ENCODE peak calls at places on chromosome X, in seven cellular contexts. One of them, this sample, is unnamed.

GRCh38 chrX:64975989-64976672 is at the start of gene ZC4H2:
- DNase-seq in AG09309: peak
- DNase-seq in left lung: peak
- DNase-seq in OCI-LY7: peak
- DNase-seq in choroid plexus epithelial cell: peak
- DNase-seq in IMR-90: peak
- DNase-seq in uterus: peak
- DNase-seq in this sample: no peak

GRCh38 chrX:132270699-132271098 is 51.5 kb upstream of the RAP2C start:
- DNase-seq in AG09309: peak
- DNase-seq in left lung: no peak
- DNase-seq in OCI-LY7: no peak
- DNase-seq in choroid plexus epithelial cell: peak
- DNase-seq in IMR-90: peak
- DNase-seq in uterus: peak
- DNase-seq in this sample: no peak

GRCh38 chrX:115233497-115234219 is at the start of gene LRCH2:
- DNase-seq in AG09309: no peak
- DNase-seq in left lung: peak
- DNase-seq in OCI-LY7: no peak
- DNase-seq in choroid plexus epithelial cell: peak
- DNase-seq in IMR-90: peak
- DNase-seq in uterus: peak
- DNase-seq in this sample: no peak

GRCh38 chrX:95484781-95485180 is 1199.9 kb upstream of the DIAPH2 start:
- DNase-seq in AG09309: no peak
- DNase-seq in left lung: no peak
- DNase-seq in OCI-LY7: no peak
- DNase-seq in choroid plexus epithelial cell: no peak
- DNase-seq in IMR-90: no peak
- DNase-seq in uterus: no peak
- DNase-seq in this sample: no peak

GRCh38 chrX:12984629-12985303 is 9.9 kb downstream of the TMSB4X start:
- DNase-seq in AG09309: no peak
- DNase-seq in left lung: no peak
- DNase-seq in OCI-LY7: no peak
- DNase-seq in choroid plexus epithelial cell: peak
- DNase-seq in IMR-90: peak
- DNase-seq in uterus: peak
- DNase-seq in this sample: no peak

GRCh38 chrX:40179333-40179732 is 81.6 kb upstream of the BCOR start:
- DNase-seq in AG09309: no peak
- DNase-seq in left lung: no peak
- DNase-seq in OCI-LY7: no peak
- DNase-seq in choroid plexus epithelial cell: no peak
- DNase-seq in IMR-90: no peak
- DNase-seq in uterus: no peak
- DNase-seq in this sample: no peak

GRCh38 chrX:131746491-131746968 is 202.7 kb downstream of the OR13H1 start:
- DNase-seq in AG09309: no peak
- DNase-seq in left lung: peak
- DNase-seq in OCI-LY7: peak
- DNase-seq in choroid plexus epithelial cell: no peak
- DNase-seq in IMR-90: peak
- DNase-seq in uterus: peak
- DNase-seq in this sample: peak

GRCh38 chrX:74545880-74546279 is 68.5 kb downstream of the RLIM start:
- DNase-seq in AG09309: no peak
- DNase-seq in left lung: no peak
- DNase-seq in OCI-LY7: no peak
- DNase-seq in choroid plexus epithelial cell: no peak
- DNase-seq in IMR-90: no peak
- DNase-seq in uterus: no peak
- DNase-seq in this sample: no peak

GRCh38 chrX:40145001-40145631 is 47.4 kb upstream of the BCOR start:
- DNase-seq in AG09309: no peak
- DNase-seq in left lung: no peak
- DNase-seq in OCI-LY7: no peak
- DNase-seq in choroid plexus epithelial cell: no peak
- DNase-seq in IMR-90: no peak
- DNase-seq in uterus: no peak
- DNase-seq in this sample: no peak

GRCh38 chrX:80430826-80431501 is 10.7 kb downstream of the TENT5D start:
- DNase-seq in AG09309: no peak
- DNase-seq in left lung: no peak
- DNase-seq in OCI-LY7: peak
- DNase-seq in choroid plexus epithelial cell: no peak
- DNase-seq in IMR-90: no peak
- DNase-seq in uterus: no peak
- DNase-seq in this sample: no peak

GRCh38 chrX:106278951-106279350 is 110.8 kb downstream of the PWWP3B start:
- DNase-seq in AG09309: no peak
- DNase-seq in left lung: no peak
- DNase-seq in OCI-LY7: no peak
- DNase-seq in choroid plexus epithelial cell: no peak
- DNase-seq in IMR-90: no peak
- DNase-seq in uterus: no peak
- DNase-seq in this sample: no peak

GRCh38 chrX:152913915-152914314 is 16.0 kb downstream of the ZNF185 start:
- DNase-seq in AG09309: no peak
- DNase-seq in left lung: no peak
- DNase-seq in OCI-LY7: no peak
- DNase-seq in choroid plexus epithelial cell: no peak
- DNase-seq in IMR-90: no peak
- DNase-seq in uterus: no peak
- DNase-seq in this sample: no peak

GRCh38 chrX:13215729-13216128 is 104.1 kb downstream of the ATXN3L start:
- DNase-seq in AG09309: no peak
- DNase-seq in left lung: no peak
- DNase-seq in OCI-LY7: no peak
- DNase-seq in choroid plexus epithelial cell: peak
- DNase-seq in IMR-90: peak
- DNase-seq in uterus: no peak
- DNase-seq in this sample: no peak

GRCh38 chrX:11129546-11129945 is 18.4 kb downstream of the HCCS start:
- DNase-seq in AG09309: no peak
- DNase-seq in left lung: no peak
- DNase-seq in OCI-LY7: no peak
- DNase-seq in choroid plexus epithelial cell: no peak
- DNase-seq in IMR-90: no peak
- DNase-seq in uterus: no peak
- DNase-seq in this sample: no peak

GRCh38 chrX:19674041-19674769 is 158.9 kb upstream of the MAP3K15 start:
- DNase-seq in AG09309: no peak
- DNase-seq in left lung: no peak
- DNase-seq in OCI-LY7: no peak
- DNase-seq in choroid plexus epithelial cell: no peak
- DNase-seq in IMR-90: no peak
- DNase-seq in uterus: no peak
- DNase-seq in this sample: no peak

GRCh38 chrX:1099146-1099770 is 113.2 kb downstream of the CRLF2 start:
- DNase-seq in AG09309: no peak
- DNase-seq in left lung: no peak
- DNase-seq in OCI-LY7: no peak
- DNase-seq in choroid plexus epithelial cell: no peak
- DNase-seq in IMR-90: no peak
- DNase-seq in uterus: no peak
- DNase-seq in this sample: no peak

GRCh38 chrX:1719270-1719669 is 104.4 kb downstream of the ASMT start:
- DNase-seq in AG09309: no peak
- DNase-seq in left lung: no peak
- DNase-seq in OCI-LY7: no peak
- DNase-seq in choroid plexus epithelial cell: no peak
- DNase-seq in IMR-90: no peak
- DNase-seq in uterus: no peak
- DNase-seq in this sample: no peak

GRCh38 chrX:102658551-102658950 is 7.3 kb downstream of the GPRASP1 start:
- DNase-seq in AG09309: no peak
- DNase-seq in left lung: no peak
- DNase-seq in OCI-LY7: no peak
- DNase-seq in choroid plexus epithelial cell: no peak
- DNase-seq in IMR-90: no peak
- DNase-seq in uterus: no peak
- DNase-seq in this sample: no peak

GRCh38 chrX:104104676-104105075 is 7.6 kb upstream of the ZCCHC18 start:
- DNase-seq in AG09309: no peak
- DNase-seq in left lung: no peak
- DNase-seq in OCI-LY7: no peak
- DNase-seq in choroid plexus epithelial cell: no peak
- DNase-seq in IMR-90: no peak
- DNase-seq in uterus: no peak
- DNase-seq in this sample: no peak

GRCh38 chrX:104105330-104105729 is 7.0 kb upstream of the ZCCHC18 start:
- DNase-seq in AG09309: no peak
- DNase-seq in left lung: no peak
- DNase-seq in OCI-LY7: no peak
- DNase-seq in choroid plexus epithelial cell: no peak
- DNase-seq in IMR-90: no peak
- DNase-seq in uterus: no peak
- DNase-seq in this sample: no peak

GRCh38 chrX:104108955-104109354 is 3.4 kb upstream of the ZCCHC18 start:
- DNase-seq in AG09309: no peak
- DNase-seq in left lung: no peak
- DNase-seq in OCI-LY7: no peak
- DNase-seq in choroid plexus epithelial cell: no peak
- DNase-seq in IMR-90: no peak
- DNase-seq in uterus: no peak
- DNase-seq in this sample: no peak

GRCh38 chrX:104105863-104106262 is 6.5 kb upstream of the ZCCHC18 start:
- DNase-seq in AG09309: no peak
- DNase-seq in left lung: no peak
- DNase-seq in OCI-LY7: no peak
- DNase-seq in choroid plexus epithelial cell: no peak
- DNase-seq in IMR-90: no peak
- DNase-seq in uterus: no peak
- DNase-seq in this sample: no peak
- TF ChIP-seq CTCF in AG09309: no peak
- TF ChIP-seq CTCF in left lung: no peak
- TF ChIP-seq CTCF in OCI-LY7: no peak
- TF ChIP-seq CTCF in choroid plexus epithelial cell: no peak
- TF ChIP-seq CTCF in IMR-90: no peak
- TF ChIP-seq CTCF in uterus: no peak
- TF ChIP-seq CTCF in this sample: no peak

GRCh38 chrX:125444659-125445058 is 125.0 kb downstream of the TEX13C start:
- DNase-seq in AG09309: no peak
- DNase-seq in left lung: no peak
- DNase-seq in OCI-LY7: no peak
- DNase-seq in choroid plexus epithelial cell: no peak
- DNase-seq in IMR-90: no peak
- DNase-seq in uterus: no peak
- DNase-seq in this sample: no peak

GRCh38 chrX:125436855-125437254 is 117.2 kb downstream of the TEX13C start:
- DNase-seq in AG09309: no peak
- DNase-seq in left lung: no peak
- DNase-seq in OCI-LY7: peak
- DNase-seq in choroid plexus epithelial cell: peak
- DNase-seq in IMR-90: no peak
- DNase-seq in uterus: no peak
- DNase-seq in this sample: no peak

DNA sequence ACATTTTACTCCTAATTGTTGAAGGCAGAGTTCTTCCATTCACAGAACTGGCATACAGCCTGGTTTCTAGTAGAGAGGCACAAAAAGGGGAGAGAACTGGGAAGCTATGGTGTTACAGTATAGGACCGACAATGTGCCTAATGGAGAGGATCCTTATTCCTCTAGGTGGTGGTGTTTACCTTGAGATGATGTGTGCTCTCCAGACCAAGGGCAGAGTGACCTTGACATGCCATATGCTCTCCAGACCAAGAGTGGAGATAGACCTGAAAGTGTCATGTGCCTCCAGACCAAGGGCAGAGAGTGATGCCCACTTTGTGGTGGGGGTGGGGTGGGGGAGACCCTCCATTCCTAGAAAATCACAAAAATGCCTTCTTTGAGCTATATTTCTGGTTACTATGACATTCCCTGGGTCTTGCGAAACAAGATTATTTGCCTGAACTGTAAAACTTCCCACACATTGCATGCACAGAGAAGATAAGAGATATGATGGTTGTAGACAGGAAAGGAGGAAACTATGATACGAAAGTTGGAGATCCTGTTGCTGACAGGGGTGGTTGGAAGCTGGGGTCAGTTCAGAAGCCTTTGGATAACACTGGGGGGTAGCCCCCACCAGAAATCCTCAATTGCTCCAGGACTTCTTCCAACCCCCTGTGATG is 119.7 kb downstream of the TEX13C start:
- DNase-seq in AG09309: no peak
- DNase-seq in left lung: no peak
- DNase-seq in OCI-LY7: no peak
- DNase-seq in choroid plexus epithelial cell: no peak
- DNase-seq in IMR-90: no peak
- DNase-seq in uterus: no peak
- DNase-seq in this sample: no peak
- TF ChIP-seq CTCF in AG09309: no peak
- TF ChIP-seq CTCF in left lung: no peak
- TF ChIP-seq CTCF in OCI-LY7: no peak
- TF ChIP-seq CTCF in choroid plexus epithelial cell: no peak
- TF ChIP-seq CTCF in IMR-90: no peak
- TF ChIP-seq CTCF in uterus: no peak
- TF ChIP-seq CTCF in this sample: no peak

GRCh38 chrX:118694628-118695027 is 32.8 kb upstream of the IL13RA1 start:
- DNase-seq in AG09309: no peak
- DNase-seq in left lung: no peak
- DNase-seq in OCI-LY7: no peak
- DNase-seq in choroid plexus epithelial cell: peak
- DNase-seq in IMR-90: no peak
- DNase-seq in uterus: no peak
- DNase-seq in this sample: no peak
- TF ChIP-seq CTCF in AG09309: no peak
- TF ChIP-seq CTCF in left lung: no peak
- TF ChIP-seq CTCF in OCI-LY7: no peak
- TF ChIP-seq CTCF in choroid plexus epithelial cell: no peak
- TF ChIP-seq CTCF in IMR-90: no peak
- TF ChIP-seq CTCF in uterus: no peak
- TF ChIP-seq CTCF in this sample: no peak

GRCh38 chrX:17809984-17810383 is 51.1 kb downstream of the RAI2 start:
- DNase-seq in AG09309: no peak
- DNase-seq in left lung: no peak
- DNase-seq in OCI-LY7: no peak
- DNase-seq in choroid plexus epithelial cell: no peak
- DNase-seq in IMR-90: no peak
- DNase-seq in uterus: no peak
- DNase-seq in this sample: no peak

GRCh38 chrX:17813277-17813676 is 47.8 kb downstream of the RAI2 start:
- DNase-seq in AG09309: no peak
- DNase-seq in left lung: no peak
- DNase-seq in OCI-LY7: no peak
- DNase-seq in choroid plexus epithelial cell: no peak
- DNase-seq in IMR-90: no peak
- DNase-seq in uterus: no peak
- DNase-seq in this sample: no peak

GRCh38 chrX:17814059-17814458 is 47.0 kb downstream of the RAI2 start:
- DNase-seq in AG09309: no peak
- DNase-seq in left lung: no peak
- DNase-seq in OCI-LY7: no peak
- DNase-seq in choroid plexus epithelial cell: no peak
- DNase-seq in IMR-90: no peak
- DNase-seq in uterus: no peak
- DNase-seq in this sample: no peak

GRCh38 chrX:17814557-17814956 is 46.5 kb downstream of the RAI2 start:
- DNase-seq in AG09309: no peak
- DNase-seq in left lung: no peak
- DNase-seq in OCI-LY7: no peak
- DNase-seq in choroid plexus epithelial cell: peak
- DNase-seq in IMR-90: peak
- DNase-seq in uterus: no peak
- DNase-seq in this sample: no peak

GRCh38 chrX:17812763-17813162 is 48.3 kb downstream of the RAI2 start:
- DNase-seq in AG09309: no peak
- DNase-seq in left lung: no peak
- DNase-seq in OCI-LY7: peak
- DNase-seq in choroid plexus epithelial cell: peak
- DNase-seq in IMR-90: no peak
- DNase-seq in uterus: peak
- DNase-seq in this sample: no peak
- TF ChIP-seq CTCF in AG09309: peak
- TF ChIP-seq CTCF in left lung: no peak
- TF ChIP-seq CTCF in OCI-LY7: peak
- TF ChIP-seq CTCF in choroid plexus epithelial cell: peak
- TF ChIP-seq CTCF in IMR-90: peak
- TF ChIP-seq CTCF in uterus: peak
- TF ChIP-seq CTCF in this sample: no peak